ENCODE peak calls at places on chromosomes 6 and 20, in five cellular contexts. L is activated CD4-positive, CD25-positive, alpha-beta regulatory T cell treated with anti-CD3 and anti-CD28 coated beads, Interleukin-2, amount 50 U/mL, for 16 hours; J is GDM1; A is tibial nerve; T is stimulated activated CD8-positive, alpha-beta memory T cell treated with anti-CD3 and anti-CD28 coated beads, Interleukin-12 subunit alpha, Interleukin-12 subunit beta, amount 100 ng/mL, for 1 hour. O is an unnamed sample.

GRCh38 chr20:24785141-24785924 is 163.7 kb upstream of the CST7 start:
- DNase-seq in L (no peak), T (no peak), J (no peak), A (no peak), O (no peak)

GRCh38 chr6:147177286-147177685 is 26.9 kb upstream of the STXBP5 start:
- DNase-seq in A (no peak), T (no peak), J (no peak), L (no peak), O (no peak)

GRCh38 chr6:24766685-24767462 is 7.9 kb upstream of the GMNN start:
- DNase-seq in L (no peak), A (no peak), T (no peak), J (no peak), O (no peak)

GRCh38 chr20:53702617-53703016 is 109.0 kb upstream of the ZNF217 start:
- DNase-seq in L (no peak), T (no peak), J (no peak), A (no peak), O (no peak)

GRCh38 chr6:79307321-79308036 is 73.0 kb upstream of the HMGN3 start:
- DNase-seq in L (no peak), J (no peak), T (no peak), A (no peak), O (no peak)

GRCh38 chr6:36731622-36732310 is 34.1 kb downstream of the RAB44 start:
- DNase-seq in J (no peak), T (no peak), A (no peak), L (no peak), O (no peak)

GRCh38 chr20:43691928-43692524 is 25.1 kb downstream of the MYBL2 start:
- DNase-seq in T (peak; percentile 37), A (peak; percentile 37), L (peak; percentile 19), J (peak; percentile 18), O (peak; percentile 66)

GRCh38 chr6:166908812-166909211 is 47.5 kb downstream of the RNASET2 start:
- DNase-seq in L (no peak), J (no peak), T (no peak), A (no peak), O (no peak)

GRCh38 chr20:64253443-64253842 is 2.1 kb upstream of the PCMTD2 start:
- DNase-seq in L (no peak), A (no peak), J (no peak), T (no peak), O (no peak)

GRCh38 chr20:55216525-55217242 is 741.3 kb downstream of the DOK5 start:
- DNase-seq in J (no peak), T (no peak), A (no peak), L (no peak), O (no peak)

GRCh38 chr6:157036245-157036681 is 259.1 kb downstream of the ARID1B start:
- DNase-seq in A (no peak), L (no peak), J (peak; percentile 34), T (no peak), O (peak; percentile 68)

GRCh38 chr6:4383910-4384637 is 248.7 kb upstream of the ECI2 start:
- DNase-seq in J (no peak), T (no peak), A (no peak), L (no peak), O (no peak)

GRCh38 chr20:57596998-57597939 is 23.0 kb downstream of the ZBP1 start:
- DNase-seq in T (peak; percentile 57), A (peak; percentile 61), J (peak; percentile 31), L (peak; percentile 40), O (peak; percentile 83)

GRCh38 chr6:24969343-24969860 is 33.6 kb upstream of the RIPOR2 start:
- DNase-seq in A (no peak), T (no peak), L (no peak), J (no peak), O (no peak)

GRCh38 chr20:63258826-63259225 is 4.6 kb upstream of the NKAIN4 start:
- DNase-seq in L (no peak), J (no peak), A (no peak), T (no peak), O (peak; percentile 69)

GRCh38 chr20:1897486-1897885 is 2.3 kb downstream of the SIRPA start:
- DNase-seq in L (no peak), T (no peak), J (no peak), A (peak; percentile 71), O (no peak)

GRCh38 chr20:6636209-6637159 is 131.0 kb upstream of the BMP2 start:
- DNase-seq in T (no peak), L (no peak), J (no peak), A (peak; percentile 57), O (peak; percentile 27)

GRCh38 chr20:8043687-8044278 is 24.2 kb upstream of the TMX4 start:
- DNase-seq in T (no peak), A (peak; percentile 68), L (no peak), J (no peak), O (no peak)

GRCh38 chr6:14417377-14417776 is 299.8 kb downstream of the CD83 start:
- DNase-seq in L (no peak), T (no peak), A (no peak), J (no peak), O (no peak)

GRCh38 chr6:68958327-68958726 is 323.2 kb downstream of the ADGRB3 start:
- DNase-seq in J (no peak), T (no peak), A (no peak), L (no peak), O (no peak)

GRCh38 chr20:48621256-48622078 is 206.3 kb downstream of the PREX1 start:
- DNase-seq in L (no peak), T (no peak), A (no peak), J (no peak), O (no peak)

GRCh38 chr6:108097882-108098281 is 23.3 kb upstream of the OSTM1 start:
- DNase-seq in J (no peak), T (no peak), L (no peak), A (no peak), O (no peak)

GRCh38 chr6:136749359-136749758 is 42.9 kb downstream of the MAP3K5 start:
- DNase-seq in J (no peak), L (no peak), T (no peak), A (no peak), O (no peak)

GRCh38 chr20:63943007-63943807 is 13.0 kb downstream of the UCKL1 start:
- DNase-seq in T (no peak), A (no peak), L (no peak), J (no peak), O (no peak)

GRCh38 chr6:30725713-30726505 is 5.8 kb downstream of the TUBB start:
- DNase-seq in J (no peak), T (no peak), L (no peak), A (no peak), O (peak; percentile 66)

GRCh38 chr20:54995021-54995420 is 519.6 kb downstream of the DOK5 start:
- DNase-seq in L (no peak), A (no peak), T (no peak), J (no peak), O (no peak)

GRCh38 chr6:31575952-31576684 is 753 bp downstream of the TNF start:
- DNase-seq in T (no peak), J (no peak), A (no peak), L (no peak), O (no peak)

GRCh38 chr20:51563597-51564332 is 21.2 kb upstream of the NFATC2 start:
- DNase-seq in T (no peak), A (peak; percentile 64), L (no peak), J (no peak), O (peak; percentile 58)

GRCh38 chr6:146770965-146771735 is 172.4 kb downstream of the ADGB start:
- DNase-seq in T (no peak), L (no peak), A (peak; percentile 42), J (peak; percentile 71), O (no peak)

GRCh38 chr6:138847884-138848283 is 52.0 kb downstream of the ECT2L start:
- DNase-seq in J (no peak), T (no peak), L (no peak), A (no peak), O (no peak)

GRCh38 chr20:45918182-45918737 is 6.3 kb upstream of the PLTP start:
- DNase-seq in A (no peak), T (no peak), J (no peak), L (no peak), O (no peak)

GRCh38 chr6:138647006-138647405 is 126.6 kb upstream of the CCDC28A start:
- DNase-seq in J (no peak), T (no peak), L (no peak), A (no peak), O (no peak)

GRCh38 chr6:167849846-167850459 is 23.2 kb downstream of the AFDN start:
- DNase-seq in L (no peak), J (no peak), A (no peak), T (no peak), O (peak; percentile 76)

GRCh38 chr6:170038251-170038650 is 252.6 kb downstream of the DLL1 start:
- DNase-seq in A (no peak), L (no peak), T (no peak), J (no peak), O (peak; percentile 78)

GRCh38 chr6:143999406-143999805 is 8.7 kb downstream of the PLAGL1 start:
- DNase-seq in T (no peak), L (no peak), A (no peak), J (no peak), O (no peak)

O was measured in ELF-1.